ENCODE peak calls at places on chromosomes 5 and 9, in seven cellular contexts. U is fibroblast of lung, B is breast epithelium, V is stomach, Z is dorsolateral prefrontal cortex, A is DND-41, K is AG04450. M is an unnamed sample. For H3K27me3, the result is how much of the 10 kb centered on the place peaks cover.

GRCh38 chr5:101664071-101664791 is 631.9 kb downstream of the SLCO4C1 start:
- DNase-seq in U (no peak), B (no peak), V (no peak), Z (no peak), A (no peak), K (no peak), M (no peak)

GRCh38 chr9:75616841-75617566 is 273.5 kb upstream of the PCSK5 start:
- DNase-seq in U (no peak), B (peak), V (no peak), Z (no peak), A (no peak), K (no peak), M (no peak)

GRCh38 chr5:74372502-74373445 is 267.8 kb downstream of the ENC1 start:
- DNase-seq in U (peak), B (no peak), V (no peak), Z (no peak), A (no peak), K (peak), M (no peak)

GRCh38 chr9:121266356-121266755 is 1.6 kb upstream of the GSN start:
- DNase-seq in U (no peak), B (no peak), V (no peak), Z (no peak), A (no peak), K (no peak), M (no peak)

GRCh38 chr9:105114956-105115728 is 129.3 kb upstream of the SLC44A1 start:
- DNase-seq in U (peak), B (no peak), V (peak), Z (no peak), A (peak), K (no peak), M (peak)

GRCh38 chr5:33692983-33693382 is 198.8 kb downstream of the ADAMTS12 start:
- DNase-seq in U (no peak), B (no peak), V (no peak), Z (no peak), A (no peak), K (no peak), M (peak)

GRCh38 chr9:107019216-107019615 is 156.2 kb downstream of the ZNF462 start:
- DNase-seq in U (peak), B (no peak), V (no peak), Z (no peak), A (no peak), K (no peak), M (peak)

GRCh38 chr5:50727149-50727496 is 60.7 kb downstream of the PARP8 start:
- DNase-seq in U (no peak), B (peak), V (peak), Z (peak), A (no peak), K (no peak), M (no peak)

GRCh38 chr5:16602182-16602581 is 14.6 kb downstream of the RETREG1 start:
- DNase-seq in U (no peak), B (no peak), V (no peak), Z (no peak), A (no peak), K (no peak), M (no peak)

GRCh38 chr5:154273028-154273617 is 82.6 kb downstream of the GALNT10 start:
- DNase-seq in U (peak), B (no peak), V (no peak), Z (no peak), A (no peak), K (no peak), M (no peak)

GRCh38 chr5:16855475-16855874 is 80.6 kb downstream of the MYO10 start:
- DNase-seq in U (peak), B (no peak), V (peak), Z (no peak), A (no peak), K (no peak), M (no peak)

GRCh38 chr9:72680593-72681317 is 159.3 kb downstream of the TMC1 start:
- DNase-seq in U (no peak), B (no peak), V (no peak), Z (no peak), A (no peak), K (no peak), M (no peak)

GRCh38 chr5:55657443-55657842 is 54.7 kb downstream of the SLC38A9 start:
- DNase-seq in U (no peak), B (no peak), V (no peak), Z (no peak), A (no peak), K (no peak), M (no peak)
- TF ChIP-seq CTCF in U (no peak), B (no peak), V (no peak), Z (no peak), A (no peak), K (no peak), M (no peak)

GRCh38 chr5:177309351-177310191 is 2.1 kb downstream of the MXD3 start:
- DNase-seq in U (peak), B (no peak), V (peak), Z (no peak), A (peak), K (no peak), M (peak)

GRCh38 chr5:177311361-177311722 is 356 bp downstream of the MXD3 start:
- DNase-seq in U (no peak), B (no peak), V (no peak), Z (no peak), A (no peak), K (no peak), M (no peak)

GRCh38 chr5:177310332-177310731 is 1.4 kb downstream of the MXD3 start:
- DNase-seq in U (no peak), B (no peak), V (no peak), Z (no peak), A (no peak), K (no peak), M (no peak)

GRCh38 chr5:177311723-177312648 is at the start of gene MXD3:
- DNase-seq in U (peak), B (peak), V (peak), Z (peak), A (peak), K (peak), M (peak)

GRCh38 chr5:177310757-177311173 is 933 bp downstream of the MXD3 start:
- DNase-seq in U (no peak), B (no peak), V (no peak), Z (no peak), A (peak), K (no peak), M (no peak)
- H3K4me3 ChIP-seq in U (peak), B (no peak), V (peak), Z (no peak), A (peak), K (peak), M (peak)

GRCh38 chr5:133756036-133756435 is 143.7 kb upstream of the FSTL4 start:
- DNase-seq in U (no peak), B (no peak), V (no peak), Z (no peak), A (no peak), K (no peak), M (no peak)

GRCh38 chr5:133751846-133752245 is 139.5 kb upstream of the FSTL4 start:
- DNase-seq in U (no peak), B (no peak), V (no peak), Z (no peak), A (no peak), K (no peak), M (no peak)

GRCh38 chr5:133754575-133755169 is 142.3 kb upstream of the FSTL4 start:
- DNase-seq in U (peak), B (no peak), V (peak), Z (no peak), A (peak), K (no peak), M (peak)

GRCh38 chr5:133756756-133757155 is 144.4 kb upstream of the FSTL4 start:
- DNase-seq in U (no peak), B (no peak), V (no peak), Z (no peak), A (no peak), K (no peak), M (no peak)

GRCh38 chr5:133753856-133754255 is 141.5 kb upstream of the FSTL4 start:
- DNase-seq in U (no peak), B (no peak), V (no peak), Z (no peak), A (no peak), K (no peak), M (no peak)
- H3K27me3 ChIP-seq in U (under half), B (under half), V (under half), Z (under half), A (under half), K (under half), M (under half)

DNA sequence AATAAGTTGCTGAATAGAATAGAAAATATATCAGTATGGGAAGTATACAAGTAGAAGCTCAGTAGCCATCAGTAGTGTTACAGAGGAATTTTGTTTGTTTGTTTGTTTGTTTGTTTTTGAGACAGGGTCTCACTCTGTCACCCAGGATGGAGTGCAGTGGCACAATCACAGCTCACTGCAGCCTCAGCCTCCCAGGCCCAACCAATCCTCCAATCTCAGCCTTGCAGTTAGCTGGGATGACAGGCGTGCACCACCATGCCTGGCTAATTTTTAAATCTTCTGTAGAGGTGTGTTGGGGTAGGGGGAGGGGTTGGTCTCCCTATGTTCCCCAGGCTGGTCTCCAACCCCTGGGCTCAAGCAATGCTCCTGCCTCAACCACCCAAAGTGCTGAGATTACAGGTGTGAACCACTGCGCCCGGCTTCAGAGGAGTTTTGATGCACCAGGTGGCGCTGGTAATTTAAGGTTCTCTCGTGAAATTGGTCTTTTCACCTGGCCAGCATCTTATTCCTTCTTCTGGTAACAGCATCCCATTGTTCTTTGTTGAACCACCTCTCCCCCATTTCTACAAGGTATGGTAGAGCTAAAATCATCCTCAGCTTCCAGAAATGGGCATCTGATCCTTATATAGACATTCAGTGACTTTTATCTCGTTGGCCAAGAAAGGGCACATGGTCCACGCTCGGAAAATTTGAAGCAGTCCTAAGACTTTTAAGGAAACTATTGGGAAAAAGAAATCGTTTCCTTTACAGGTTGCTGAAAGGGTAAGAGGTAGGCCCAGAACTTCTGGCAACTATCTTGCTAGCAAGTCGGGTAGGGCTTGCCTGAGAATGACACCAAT is 157.1 kb downstream of the ARRDC3 start:
- DNase-seq in U (no peak), B (no peak), V (peak), Z (no peak), A (peak), K (no peak), M (no peak)
- TF ChIP-seq CTCF in U (no peak), B (peak), V (no peak), Z (peak), A (peak), K (peak), M (peak)